ENCODE peak calls at places on chromosomes 11 and 22, in seven cellular contexts. One of them, this sample, is unnamed.
A peak's percentile ranks its signal among the peaks of the same experiment; 100 is the strongest.

GRCh38 chr22:24407278-24407665 is 20.1 kb upstream of the ADORA2A start:
- DNase-seq in T-helper 22 cell: no peak
- DNase-seq in HS-5: no peak
- DNase-seq in cardiac muscle cell: no peak
- DNase-seq in stimulated activated CD8-positive, alpha-beta memory T cell treated with anti-CD3 and anti-CD28 coated beads, Interleukin-4, amount 100 ng/mL, for 24 hours: no peak
- DNase-seq in pancreas: no peak
- DNase-seq in HTR-8/SVneo: no peak
- DNase-seq in this sample: no peak

GRCh38 chr11:8813658-8814057 is 97.3 kb upstream of the AKIP1 start:
- DNase-seq in pancreas: peak; percentile 69
- DNase-seq in stimulated activated CD8-positive, alpha-beta memory T cell treated with anti-CD3 and anti-CD28 coated beads, Interleukin-4, amount 100 ng/mL, for 24 hours: peak; percentile 27
- DNase-seq in HS-5: no peak
- DNase-seq in cardiac muscle cell: peak; percentile 94
- DNase-seq in T-helper 22 cell: no peak
- DNase-seq in HTR-8/SVneo: peak; percentile 85
- DNase-seq in this sample: peak; percentile 33

GRCh38 chr11:47356998-47357329 is 4.5 kb upstream of the MYBPC3 start:
- DNase-seq in pancreas: no peak
- DNase-seq in T-helper 22 cell: no peak
- DNase-seq in cardiac muscle cell: no peak
- DNase-seq in HS-5: no peak
- DNase-seq in HTR-8/SVneo: no peak
- DNase-seq in stimulated activated CD8-positive, alpha-beta memory T cell treated with anti-CD3 and anti-CD28 coated beads, Interleukin-4, amount 100 ng/mL, for 24 hours: no peak
- DNase-seq in this sample: no peak

GRCh38 chr22:20155330-20156041 is 4.6 kb upstream of the CCDC188 start:
- DNase-seq in cardiac muscle cell: peak; percentile 24
- DNase-seq in pancreas: no peak
- DNase-seq in HS-5: peak; percentile 38
- DNase-seq in stimulated activated CD8-positive, alpha-beta memory T cell treated with anti-CD3 and anti-CD28 coated beads, Interleukin-4, amount 100 ng/mL, for 24 hours: no peak
- DNase-seq in T-helper 22 cell: no peak
- DNase-seq in HTR-8/SVneo: no peak
- DNase-seq in this sample: no peak

GRCh38 chr11:133906241-133906640 is 50.5 kb downstream of the IGSF9B start:
- DNase-seq in pancreas: no peak
- DNase-seq in HTR-8/SVneo: no peak
- DNase-seq in stimulated activated CD8-positive, alpha-beta memory T cell treated with anti-CD3 and anti-CD28 coated beads, Interleukin-4, amount 100 ng/mL, for 24 hours: no peak
- DNase-seq in cardiac muscle cell: no peak
- DNase-seq in HS-5: no peak
- DNase-seq in T-helper 22 cell: no peak
- DNase-seq in this sample: no peak

GRCh38 chr11:94077568-94078293 is 50.9 kb upstream of the PANX1 start:
- DNase-seq in HTR-8/SVneo: no peak
- DNase-seq in T-helper 22 cell: no peak
- DNase-seq in HS-5: no peak
- DNase-seq in pancreas: no peak
- DNase-seq in stimulated activated CD8-positive, alpha-beta memory T cell treated with anti-CD3 and anti-CD28 coated beads, Interleukin-4, amount 100 ng/mL, for 24 hours: no peak
- DNase-seq in cardiac muscle cell: peak; percentile 22
- DNase-seq in this sample: no peak

GRCh38 chr22:31350410-31350863 is 4.3 kb upstream of the PATZ1 start:
- DNase-seq in pancreas: peak; percentile 83
- DNase-seq in HTR-8/SVneo: no peak
- DNase-seq in T-helper 22 cell: no peak
- DNase-seq in stimulated activated CD8-positive, alpha-beta memory T cell treated with anti-CD3 and anti-CD28 coated beads, Interleukin-4, amount 100 ng/mL, for 24 hours: no peak
- DNase-seq in cardiac muscle cell: peak; percentile 45
- DNase-seq in HS-5: no peak
- DNase-seq in this sample: no peak

GRCh38 chr11:86288776-86289507 is 13.1 kb upstream of the HIKESHI start:
- DNase-seq in T-helper 22 cell: no peak
- DNase-seq in HS-5: no peak
- DNase-seq in HTR-8/SVneo: no peak
- DNase-seq in stimulated activated CD8-positive, alpha-beta memory T cell treated with anti-CD3 and anti-CD28 coated beads, Interleukin-4, amount 100 ng/mL, for 24 hours: no peak
- DNase-seq in pancreas: no peak
- DNase-seq in cardiac muscle cell: peak; percentile 6
- DNase-seq in this sample: no peak

GRCh38 chr11:103910721-103911120 is 125.7 kb upstream of the DDI1 start:
- DNase-seq in HS-5: no peak
- DNase-seq in HTR-8/SVneo: no peak
- DNase-seq in stimulated activated CD8-positive, alpha-beta memory T cell treated with anti-CD3 and anti-CD28 coated beads, Interleukin-4, amount 100 ng/mL, for 24 hours: no peak
- DNase-seq in T-helper 22 cell: no peak
- DNase-seq in cardiac muscle cell: no peak
- DNase-seq in pancreas: no peak
- DNase-seq in this sample: no peak

GRCh38 chr11:67316882-67317364 is 13.6 kb downstream of the SSH3 start:
- DNase-seq in HS-5: peak; percentile 51
- DNase-seq in T-helper 22 cell: no peak
- DNase-seq in stimulated activated CD8-positive, alpha-beta memory T cell treated with anti-CD3 and anti-CD28 coated beads, Interleukin-4, amount 100 ng/mL, for 24 hours: no peak
- DNase-seq in cardiac muscle cell: no peak
- DNase-seq in pancreas: no peak
- DNase-seq in HTR-8/SVneo: no peak
- DNase-seq in this sample: no peak

GRCh38 chr11:61357233-61357893 is 4.3 kb downstream of the CYB561A3 start:
- DNase-seq in HTR-8/SVneo: no peak
- DNase-seq in T-helper 22 cell: no peak
- DNase-seq in pancreas: no peak
- DNase-seq in HS-5: no peak
- DNase-seq in cardiac muscle cell: no peak
- DNase-seq in stimulated activated CD8-positive, alpha-beta memory T cell treated with anti-CD3 and anti-CD28 coated beads, Interleukin-4, amount 100 ng/mL, for 24 hours: no peak
- DNase-seq in this sample: no peak

GRCh38 chr11:2289350-2289749 is 12.4 kb downstream of the C11orf21 start:
- DNase-seq in pancreas: peak; percentile 29
- DNase-seq in stimulated activated CD8-positive, alpha-beta memory T cell treated with anti-CD3 and anti-CD28 coated beads, Interleukin-4, amount 100 ng/mL, for 24 hours: no peak
- DNase-seq in HS-5: no peak
- DNase-seq in HTR-8/SVneo: no peak
- DNase-seq in T-helper 22 cell: no peak
- DNase-seq in cardiac muscle cell: no peak
- DNase-seq in this sample: no peak

GRCh38 chr11:68581439-68581838 is 102.9 kb upstream of the GAL start:
- DNase-seq in pancreas: no peak
- DNase-seq in cardiac muscle cell: no peak
- DNase-seq in HS-5: no peak
- DNase-seq in T-helper 22 cell: no peak
- DNase-seq in HTR-8/SVneo: no peak
- DNase-seq in stimulated activated CD8-positive, alpha-beta memory T cell treated with anti-CD3 and anti-CD28 coated beads, Interleukin-4, amount 100 ng/mL, for 24 hours: no peak
- DNase-seq in this sample: no peak

GRCh38 chr22:20979243-20979809 is 2.8 kb upstream of the LZTR1 start:
- DNase-seq in stimulated activated CD8-positive, alpha-beta memory T cell treated with anti-CD3 and anti-CD28 coated beads, Interleukin-4, amount 100 ng/mL, for 24 hours: peak; percentile 43
- DNase-seq in pancreas: peak; percentile 76
- DNase-seq in HS-5: no peak
- DNase-seq in cardiac muscle cell: peak; percentile 93
- DNase-seq in T-helper 22 cell: peak; percentile 36
- DNase-seq in HTR-8/SVneo: no peak
- DNase-seq in this sample: no peak

GRCh38 chr11:102223859-102224258 is 93.4 kb upstream of the BIRC3 start:
- DNase-seq in cardiac muscle cell: peak; percentile 63
- DNase-seq in pancreas: no peak
- DNase-seq in T-helper 22 cell: no peak
- DNase-seq in HS-5: no peak
- DNase-seq in HTR-8/SVneo: no peak
- DNase-seq in stimulated activated CD8-positive, alpha-beta memory T cell treated with anti-CD3 and anti-CD28 coated beads, Interleukin-4, amount 100 ng/mL, for 24 hours: no peak
- DNase-seq in this sample: no peak

GRCh38 chr11:1041936-1042608 is 5.6 kb upstream of the MUC6 start:
- DNase-seq in T-helper 22 cell: no peak
- DNase-seq in HTR-8/SVneo: no peak
- DNase-seq in stimulated activated CD8-positive, alpha-beta memory T cell treated with anti-CD3 and anti-CD28 coated beads, Interleukin-4, amount 100 ng/mL, for 24 hours: no peak
- DNase-seq in HS-5: no peak
- DNase-seq in pancreas: peak; percentile 84
- DNase-seq in cardiac muscle cell: peak; percentile 69
- DNase-seq in this sample: no peak

GRCh38 chr11:3092603-3093141 is 35.4 kb upstream of the CARS1 start:
- DNase-seq in T-helper 22 cell: no peak
- DNase-seq in cardiac muscle cell: no peak
- DNase-seq in HS-5: no peak
- DNase-seq in HTR-8/SVneo: no peak
- DNase-seq in stimulated activated CD8-positive, alpha-beta memory T cell treated with anti-CD3 and anti-CD28 coated beads, Interleukin-4, amount 100 ng/mL, for 24 hours: no peak
- DNase-seq in pancreas: no peak
- DNase-seq in this sample: no peak

GRCh38 chr22:46064966-46065666 is 85.2 kb upstream of the PPARA start:
- DNase-seq in pancreas: peak; percentile 14
- DNase-seq in HS-5: no peak
- DNase-seq in stimulated activated CD8-positive, alpha-beta memory T cell treated with anti-CD3 and anti-CD28 coated beads, Interleukin-4, amount 100 ng/mL, for 24 hours: no peak
- DNase-seq in HTR-8/SVneo: no peak
- DNase-seq in cardiac muscle cell: no peak
- DNase-seq in T-helper 22 cell: no peak
- DNase-seq in this sample: no peak

GRCh38 chr11:72378704-72379383 is 55.5 kb downstream of the CLPB start:
- DNase-seq in stimulated activated CD8-positive, alpha-beta memory T cell treated with anti-CD3 and anti-CD28 coated beads, Interleukin-4, amount 100 ng/mL, for 24 hours: no peak
- DNase-seq in cardiac muscle cell: peak; percentile 62
- DNase-seq in T-helper 22 cell: no peak
- DNase-seq in HS-5: no peak
- DNase-seq in pancreas: no peak
- DNase-seq in HTR-8/SVneo: no peak
- DNase-seq in this sample: no peak

GRCh38 chr22:19292262-19293230 is 1.0 kb upstream of the CLTCL1 start:
- DNase-seq in stimulated activated CD8-positive, alpha-beta memory T cell treated with anti-CD3 and anti-CD28 coated beads, Interleukin-4, amount 100 ng/mL, for 24 hours: no peak
- DNase-seq in HTR-8/SVneo: no peak
- DNase-seq in cardiac muscle cell: peak; percentile 53
- DNase-seq in pancreas: peak; percentile 38
- DNase-seq in T-helper 22 cell: no peak
- DNase-seq in HS-5: no peak
- DNase-seq in this sample: no peak

GRCh38 chr11:118267486-118267885 is 3.4 kb upstream of the MPZL2 start:
- DNase-seq in stimulated activated CD8-positive, alpha-beta memory T cell treated with anti-CD3 and anti-CD28 coated beads, Interleukin-4, amount 100 ng/mL, for 24 hours: no peak
- DNase-seq in HS-5: no peak
- DNase-seq in pancreas: no peak
- DNase-seq in T-helper 22 cell: no peak
- DNase-seq in HTR-8/SVneo: no peak
- DNase-seq in cardiac muscle cell: no peak
- DNase-seq in this sample: no peak

GRCh38 chr22:22800716-22801115 is 86.9 kb upstream of the IGLL5 start:
- DNase-seq in T-helper 22 cell: no peak
- DNase-seq in HTR-8/SVneo: no peak
- DNase-seq in stimulated activated CD8-positive, alpha-beta memory T cell treated with anti-CD3 and anti-CD28 coated beads, Interleukin-4, amount 100 ng/mL, for 24 hours: no peak
- DNase-seq in HS-5: no peak
- DNase-seq in pancreas: no peak
- DNase-seq in cardiac muscle cell: peak; percentile 10
- DNase-seq in this sample: no peak

GRCh38 chr11:94675788-94676187 is 92.4 kb upstream of the AMOTL1 start:
- DNase-seq in stimulated activated CD8-positive, alpha-beta memory T cell treated with anti-CD3 and anti-CD28 coated beads, Interleukin-4, amount 100 ng/mL, for 24 hours: no peak
- DNase-seq in HTR-8/SVneo: no peak
- DNase-seq in cardiac muscle cell: no peak
- DNase-seq in pancreas: no peak
- DNase-seq in T-helper 22 cell: no peak
- DNase-seq in HS-5: no peak
- DNase-seq in this sample: no peak